ENCODE peak calls at places on chromosomes 2 and 18, in eight cellular contexts. Q, J, M, H, Z, O, N and P are unnamed samples.

GRCh38 chr2:214796901-214797300 is 12.6 kb downstream of the BARD1 start:
- DNase-seq in H (no peak), N (no peak), O (no peak), Z (no peak), Q (no peak), M (no peak), J (peak), P (no peak)

GRCh38 chr2:46241344-46241743 is 55.9 kb upstream of the EPAS1 start:
- DNase-seq in O (no peak), M (no peak), Z (no peak), H (no peak), N (no peak), J (peak), Q (no peak), P (no peak)

GRCh38 chr2:209468796-209469325 is 45.0 kb downstream of the MAP2 start:
- DNase-seq in O (no peak), J (no peak), M (no peak), N (no peak), Z (no peak), Q (no peak), H (no peak), P (no peak)

GRCh38 chr18:13914756-13915155 is 580 bp downstream of the MC2R start:
- DNase-seq in J (no peak), M (no peak), N (no peak), Z (no peak), H (no peak), O (no peak), Q (no peak), P (no peak)

GRCh38 chr2:223865907-223866508 is 28.6 kb upstream of the AP1S3 start:
- DNase-seq in M (no peak), Q (no peak), N (no peak), H (no peak), O (no peak), J (peak), Z (no peak), P (no peak)

GRCh38 chr2:108588070-108588668 is 53.9 kb downstream of the LIMS1 start:
- DNase-seq in Z (no peak), M (no peak), N (no peak), Q (no peak), H (no peak), J (no peak), O (no peak), P (no peak)

GRCh38 chr18:22200611-22201225 is 31.3 kb downstream of the GATA6 start:
- DNase-seq in N (no peak), Z (no peak), O (no peak), M (no peak), J (no peak), H (no peak), Q (no peak), P (no peak)

GRCh38 chr2:187995556-187995955 is 296.1 kb upstream of the GULP1 start:
- DNase-seq in Q (no peak), H (no peak), J (no peak), Z (no peak), M (no peak), N (no peak), O (no peak), P (no peak)

GRCh38 chr2:177174456-177174855 is 38.1 kb upstream of the HNRNPA3 start:
- DNase-seq in Z (no peak), M (no peak), Q (no peak), N (no peak), J (no peak), H (no peak), O (no peak), P (no peak)

GRCh38 chr2:216829533-216829932 is 30.3 kb downstream of the TNP1 start:
- DNase-seq in M (no peak), O (no peak), J (peak), Q (no peak), Z (no peak), N (no peak), H (peak), P (no peak)

GRCh38 chr18:13136689-13137040 is 81.9 kb upstream of the LDLRAD4 start:
- DNase-seq in H (no peak), Z (no peak), Q (peak), O (no peak), J (no peak), M (no peak), N (peak), P (peak)

GRCh38 chr2:63665091-63665490 is 76.3 kb downstream of the MDH1 start:
- DNase-seq in Q (no peak), J (no peak), H (no peak), N (no peak), O (no peak), M (no peak), Z (no peak), P (no peak)

GRCh38 chr2:215104226-215104625 is 34.2 kb downstream of the ABCA12 start:
- DNase-seq in H (no peak), N (no peak), Q (no peak), O (no peak), J (peak), M (no peak), Z (no peak), P (no peak)

GRCh38 chr18:33733376-33733775 is 155.4 kb downstream of the ASXL3 start:
- DNase-seq in H (no peak), Q (no peak), M (no peak), O (no peak), Z (no peak), N (no peak), J (peak), P (no peak)

GRCh38 chr2:134461511-134461910 is 207.6 kb downstream of the MGAT5 start:
- DNase-seq in Z (no peak), N (no peak), Q (no peak), J (peak), H (no peak), M (no peak), O (no peak), P (no peak)

GRCh38 chr2:101806123-101806522 is 108.6 kb downstream of the MAP4K4 start:
- DNase-seq in H (no peak), N (no peak), J (peak), Q (no peak), Z (no peak), O (no peak), M (no peak), P (peak)

GRCh38 chr2:180524458-180524857 is 455.9 kb upstream of the UBE2E3 start:
- DNase-seq in M (no peak), N (no peak), J (no peak), O (no peak), H (no peak), Z (no peak), Q (no peak), P (no peak)

GRCh38 chr2:146721486-146721885 is 1123.3 kb upstream of the ACVR2A start:
- DNase-seq in O (no peak), M (no peak), J (peak), Q (no peak), N (no peak), Z (no peak), H (no peak), P (no peak)

GRCh38 chr2:219002395-219003266 is 9.4 kb upstream of the CRYBA2 start:
- DNase-seq in J (peak), Q (peak), H (peak), M (no peak), N (peak), Z (peak), O (no peak), P (peak)

GRCh38 chr2:219120082-219120481 is 40.5 kb downstream of the NHEJ1 start:
- DNase-seq in N (no peak), O (no peak), J (peak), M (no peak), H (no peak), Z (no peak), Q (no peak), P (no peak)

GRCh38 chr18:26654173-26655009 is 106.0 kb upstream of the KCTD1 start:
- DNase-seq in N (no peak), Q (no peak), J (no peak), M (no peak), O (no peak), Z (no peak), H (no peak), P (no peak)

GRCh38 chr2:239193426-239193825 is 207.4 kb downstream of the HDAC4 start:
- DNase-seq in Q (no peak), H (no peak), M (no peak), N (no peak), J (no peak), Z (no peak), O (no peak), P (no peak)

GRCh38 chr2:69021027-69021426 is 8.0 kb downstream of the ANTXR1 start:
- DNase-seq in O (no peak), Z (no peak), J (no peak), M (no peak), Q (no peak), H (no peak), N (no peak), P (no peak)

GRCh38 chr18:49846718-49847470 is 33.6 kb upstream of the ACAA2 start:
- DNase-seq in J (no peak), Z (no peak), N (no peak), O (no peak), M (no peak), Q (no peak), H (peak), P (no peak)

GRCh38 chr2:65018141-65018582 is 29.0 kb downstream of the SLC1A4 start:
- DNase-seq in Q (no peak), Z (no peak), J (no peak), H (peak), N (no peak), M (no peak), O (no peak), P (no peak)

GRCh38 chr2:208311321-208311720 is 45.3 kb downstream of the PIKFYVE start:
- DNase-seq in Q (no peak), M (no peak), O (no peak), J (no peak), Z (no peak), N (no peak), H (no peak), P (peak)

GRCh38 chr2:240333985-240334384 is 101.5 kb upstream of the GPC1 start:
- DNase-seq in J (no peak), O (no peak), N (no peak), M (no peak), Q (no peak), Z (no peak), H (no peak), P (no peak)